ENCODE peak calls at places on chromosomes 4 and X, in seven cellular contexts. M is HepG2, C is GM12891, X is SK-N-SH, J is GM12878, U is K562, Y is H1. T is an unnamed sample.

GRCh38 chrX:119007189-119007770 is 32.9 kb downstream of the LONRF3 start:
- DNase-seq in Y (no peak), U (no peak), J (no peak), M (no peak), C (no peak), X (no peak), T (no peak)

GRCh38 chrX:68894513-68895338 is 65.9 kb downstream of the EFNB1 start:
- DNase-seq in U (peak; percentile 36), M (no peak), C (no peak), X (peak; percentile 73), J (no peak), Y (no peak), T (no peak)

GRCh38 chr4:182179105-182179504 is 64.1 kb upstream of the TENM3 start:
- DNase-seq in C (no peak), Y (no peak), J (no peak), X (peak; percentile 45), M (no peak), U (no peak), T (no peak)

GRCh38 chr4:153683763-153684181 is 308 bp upstream of the TLR2 start:
- DNase-seq in X (no peak), C (no peak), M (no peak), Y (no peak), U (no peak), J (no peak), T (no peak)

GRCh38 chrX:13005671-13006473 is 31.0 kb downstream of the TMSB4X start:
- DNase-seq in X (no peak), Y (no peak), U (no peak), M (no peak), C (no peak), J (peak; percentile 89), T (no peak)

GRCh38 chr4:20203508-20203907 is 48.2 kb upstream of the SLIT2 start:
- DNase-seq in X (no peak), Y (no peak), J (no peak), C (no peak), U (no peak), M (no peak), T (no peak)

GRCh38 chr4:95155759-95156451 is 392.9 kb downstream of the UNC5C start:
- DNase-seq in C (no peak), U (peak; percentile 43), Y (no peak), M (peak; percentile 13), X (peak; percentile 41), J (no peak), T (no peak)

GRCh38 chr4:3372933-3373465 is 68.8 kb upstream of the HGFAC start:
- DNase-seq in X (no peak), J (peak; percentile 37), M (no peak), C (peak; percentile 70), U (peak; percentile 13), Y (no peak), T (no peak)

GRCh38 chr4:104494822-104495559 is at the start of gene CXXC4:
- DNase-seq in Y (peak; percentile 47), J (no peak), X (peak; percentile 77), C (peak; percentile 28), M (peak; percentile 10), U (peak; percentile 50), T (no peak)

GRCh38 chrX:12973561-12974216 is 1.2 kb upstream of the TMSB4X start:
- DNase-seq in U (no peak), C (no peak), X (no peak), M (no peak), Y (no peak), J (no peak), T (no peak)

GRCh38 chrX:68684291-68684918 is 36.9 kb downstream of the STARD8 start:
- DNase-seq in J (no peak), X (no peak), M (no peak), C (no peak), Y (no peak), U (peak; percentile 37), T (no peak)

GRCh38 chr4:170027181-170027829 is 1.1 kb upstream of the MFAP3L start:
- DNase-seq in J (peak; percentile 35), U (peak; percentile 91), X (peak; percentile 95), Y (peak; percentile 72), M (peak; percentile 78), C (peak; percentile 74), T (peak; percentile 73)

GRCh38 chr4:148216866-148217814 is 225.1 kb downstream of the NR3C2 start:
- DNase-seq in X (no peak), C (peak; percentile 4), U (no peak), J (peak; percentile 41), Y (no peak), M (no peak), T (no peak)

GRCh38 chrX:115940348-115940747 is 230.2 kb upstream of the AGTR2 start:
- DNase-seq in Y (no peak), C (no peak), X (no peak), M (no peak), U (no peak), J (no peak), T (no peak)

GRCh38 chrX:139834879-139835278 is 98.0 kb downstream of the ATP11C start:
- DNase-seq in U (no peak), J (no peak), X (no peak), Y (no peak), C (no peak), M (no peak), T (no peak)

GRCh38 chrX:139828830-139829229 is 104.0 kb downstream of the ATP11C start:
- DNase-seq in X (peak; percentile 23), J (no peak), U (no peak), C (no peak), Y (no peak), M (no peak), T (no peak)

GRCh38 chrX:139831017-139831416 is 101.8 kb downstream of the ATP11C start:
- DNase-seq in X (no peak), Y (no peak), U (no peak), M (no peak), J (no peak), C (no peak), T (no peak)

GRCh38 chrX:139832728-139833309 is 100.0 kb downstream of the ATP11C start:
- DNase-seq in M (no peak), C (no peak), Y (no peak), U (no peak), X (no peak), J (no peak), T (no peak)

DNA sequence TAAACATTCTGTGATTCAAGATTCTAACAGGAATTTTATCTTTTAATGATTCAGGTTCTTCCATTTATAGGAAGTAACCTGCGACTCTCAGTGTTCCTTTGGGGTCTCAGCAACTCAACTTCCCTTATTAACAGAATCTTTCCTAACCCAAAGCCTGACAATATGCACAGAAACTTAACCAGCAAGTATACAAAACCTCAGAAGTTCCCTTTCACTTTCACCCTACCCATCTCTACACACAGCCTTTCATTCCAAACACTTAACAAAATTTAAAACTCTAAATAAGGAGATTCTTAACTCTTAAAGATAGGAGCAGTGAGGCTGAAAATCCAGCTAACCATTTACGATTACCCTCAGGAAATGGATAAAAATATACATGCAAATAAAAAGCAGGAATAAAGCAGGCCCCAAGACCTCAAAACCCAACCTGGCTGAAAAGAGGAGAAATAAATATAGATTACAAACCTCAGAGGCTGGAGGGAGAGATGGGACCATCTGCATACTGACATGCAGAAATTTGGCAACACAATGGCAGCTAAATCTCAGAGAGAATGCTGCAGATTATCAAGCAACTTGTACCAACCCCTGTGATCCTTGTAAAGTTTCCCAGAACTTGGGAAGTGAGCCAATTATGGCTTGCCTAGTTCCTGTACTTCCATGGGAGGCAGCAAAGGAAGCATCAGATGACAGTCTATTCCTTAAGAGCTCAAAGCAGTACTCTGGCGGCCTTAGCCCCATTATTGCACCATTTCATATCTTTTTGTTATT is 101.0 kb downstream of the ATP11C start:
- DNase-seq in C (peak; percentile 9), U (no peak), X (no peak), M (no peak), Y (no peak), J (no peak), T (no peak)
- TF ChIP-seq TAF1 in C (no peak), U (no peak), X (no peak), M (no peak), Y (no peak), J (no peak), T (no peak)

GRCh38 chr4:23770011-23770410 is 119.8 kb downstream of the PPARGC1A start:
- DNase-seq in Y (no peak), J (no peak), X (no peak), U (no peak), M (no peak), C (no peak), T (no peak)
- TF ChIP-seq TAF1 in Y (no peak), J (no peak), X (no peak), U (no peak), M (no peak), C (no peak), T (no peak)

DNA sequence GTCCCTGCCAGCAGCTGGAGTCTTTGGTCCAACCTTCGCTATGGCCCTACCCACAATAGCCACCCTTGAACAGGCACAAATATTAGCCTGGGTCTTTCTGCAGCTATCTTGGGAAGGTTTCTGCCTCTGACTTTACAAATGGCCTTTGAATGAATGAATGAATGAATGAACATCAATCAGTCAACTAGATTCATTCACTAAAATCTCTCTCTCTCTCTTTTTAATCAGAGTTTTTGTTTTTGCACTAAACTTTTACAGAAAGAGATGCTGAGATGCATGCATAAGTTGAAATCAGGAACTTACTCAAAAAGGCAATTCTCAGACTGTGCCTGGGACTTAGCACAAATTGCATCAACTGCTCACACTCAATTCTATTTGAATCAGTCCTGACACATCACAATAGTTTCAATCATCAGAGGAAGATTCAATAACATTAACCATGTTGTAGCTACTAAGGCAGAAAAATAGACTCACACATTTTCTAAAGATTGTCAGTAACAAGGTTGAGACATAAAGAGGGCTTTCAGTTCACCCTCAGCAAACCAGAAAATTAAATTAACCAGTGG is 55.0 kb downstream of the ANXA3 start:
- DNase-seq in J (no peak), M (no peak), Y (no peak), U (no peak), C (no peak), X (no peak), T (no peak)
- TF ChIP-seq TAF1 in J (no peak), M (no peak), Y (no peak), U (no peak), C (no peak), X (no peak), T (no peak)

GRCh38 chr4:77310931-77311330 is 153.9 kb downstream of the CCNG2 start:
- DNase-seq in M (no peak), J (no peak), X (no peak), C (no peak), Y (no peak), U (no peak), T (no peak)
- TF ChIP-seq TAF1 in M (no peak), J (no peak), X (no peak), C (no peak), Y (no peak), U (no peak), T (no peak)

GRCh38 chr4:160316036-160316435 is 1213.2 kb downstream of the RAPGEF2 start:
- DNase-seq in M (no peak), J (no peak), Y (no peak), U (no peak), C (no peak), X (no peak), T (no peak)

GRCh38 chr4:160318567-160319220 is 1215.8 kb downstream of the RAPGEF2 start:
- DNase-seq in Y (no peak), C (no peak), U (no peak), M (no peak), X (no peak), J (no peak), T (no peak)

GRCh38 chr4:160319868-160320260 is 1217.0 kb downstream of the RAPGEF2 start:
- DNase-seq in C (no peak), Y (no peak), X (no peak), M (no peak), J (no peak), U (no peak), T (no peak)

GRCh38 chr4:160319221-160319867 is 1216.5 kb downstream of the RAPGEF2 start:
- DNase-seq in Y (no peak), C (no peak), X (no peak), J (no peak), U (peak; percentile 10), M (no peak), T (no peak)
- TF ChIP-seq TAF1 in Y (no peak), C (no peak), X (no peak), J (no peak), U (no peak), M (no peak), T (no peak)